ENCODE peak calls at places on chromosomes 6 and 20, in seven cellular contexts. N, K, D, G, B, Q and O are unnamed samples.

GRCh38 chr6:97175806-97176205 is 107.2 kb downstream of the MMS22L start:
- DNase-seq in D (no peak), N (no peak), G (no peak), B (no peak), Q (no peak), K (no peak), O (no peak)

GRCh38 chr20:42639140-42639539 is 550.6 kb downstream of the PTPRT start:
- DNase-seq in B (no peak), Q (no peak), D (no peak), K (no peak), G (no peak), N (no peak), O (no peak)

GRCh38 chr20:50554694-50555579 is 44.8 kb downstream of the PTPN1 start:
- DNase-seq in Q (no peak), G (no peak), K (no peak), B (no peak), N (no peak), D (no peak), O (no peak)

GRCh38 chr20:63315240-63315981 is 22.4 kb downstream of the COL20A1 start:
- DNase-seq in K (no peak), G (peak; percentile 48), N (no peak), D (no peak), Q (peak; percentile 53), B (no peak), O (no peak)

GRCh38 chr6:151004415-151005024 is 139.0 kb downstream of the MTHFD1L start:
- DNase-seq in Q (no peak), K (no peak), D (no peak), B (peak; percentile 91), N (no peak), G (no peak), O (peak; percentile 77)

GRCh38 chr20:57066126-57066900 is 200.1 kb downstream of the BMP7 start:
- DNase-seq in G (peak; percentile 17), K (peak; percentile 2), B (peak; percentile 42), Q (no peak), N (no peak), D (no peak), O (no peak)

GRCh38 chr6:116419069-116419468 is 42.1 kb upstream of the CALHM6 start:
- DNase-seq in G (no peak), D (no peak), Q (no peak), B (peak; percentile 59), N (no peak), K (no peak), O (no peak)

GRCh38 chr6:85468326-85468725 is 18.4 kb downstream of the NT5E start:
- DNase-seq in K (no peak), B (no peak), N (no peak), Q (no peak), G (no peak), D (no peak), O (no peak)

GRCh38 chr20:6636209-6637159 is 131.0 kb upstream of the BMP2 start:
- DNase-seq in G (no peak), K (no peak), N (peak; percentile 57), D (no peak), B (peak; percentile 82), Q (no peak), O (no peak)

GRCh38 chr6:167244991-167245390 is 46.1 kb upstream of the UNC93A start:
- DNase-seq in Q (no peak), D (no peak), B (no peak), K (no peak), G (no peak), N (no peak), O (no peak)
- H3K9me3 ChIP-seq in Q (no peaks in the 10 kb centered on the region), D (no peaks in the 10 kb centered on the region), B (no peaks in the 10 kb centered on the region), K (no peaks in the 10 kb centered on the region), G (no peaks in the 10 kb centered on the region), N (no peaks in the 10 kb centered on the region), O (no peaks in the 10 kb centered on the region)

GRCh38 chr6:111753573-111753972 is 119.7 kb downstream of the FYN start:
- DNase-seq in D (no peak), G (no peak), Q (no peak), B (no peak), K (no peak), N (no peak), O (no peak)

GRCh38 chr6:111752476-111752875 is 120.8 kb downstream of the FYN start:
- DNase-seq in B (no peak), N (no peak), K (no peak), Q (no peak), G (no peak), D (no peak), O (no peak)

GRCh38 chr6:111748247-111748647 is 125.0 kb downstream of the FYN start:
- DNase-seq in K (no peak), N (no peak), Q (no peak), G (no peak), D (no peak), B (no peak), O (no peak)

GRCh38 chr6:111750147-111750546 is 123.1 kb downstream of the FYN start:
- DNase-seq in G (no peak), Q (no peak), B (no peak), K (no peak), D (no peak), N (no peak), O (no peak)

GRCh38 chr6:111750753-111751684 is 122.2 kb downstream of the FYN start:
- DNase-seq in N (no peak), Q (no peak), B (no peak), K (no peak), D (peak; percentile 41), G (no peak), O (no peak)
- H3K4me1 ChIP-seq in N (no peaks in the 10 kb centered on the region), Q (peaks cover 14% of the 10 kb centered on the region), B (no peaks in the 10 kb centered on the region), K (peaks cover 14% of the 10 kb centered on the region), D (peaks cover 15% of the 10 kb centered on the region), G (no peaks in the 10 kb centered on the region), O (no peaks in the 10 kb centered on the region)

DNA sequence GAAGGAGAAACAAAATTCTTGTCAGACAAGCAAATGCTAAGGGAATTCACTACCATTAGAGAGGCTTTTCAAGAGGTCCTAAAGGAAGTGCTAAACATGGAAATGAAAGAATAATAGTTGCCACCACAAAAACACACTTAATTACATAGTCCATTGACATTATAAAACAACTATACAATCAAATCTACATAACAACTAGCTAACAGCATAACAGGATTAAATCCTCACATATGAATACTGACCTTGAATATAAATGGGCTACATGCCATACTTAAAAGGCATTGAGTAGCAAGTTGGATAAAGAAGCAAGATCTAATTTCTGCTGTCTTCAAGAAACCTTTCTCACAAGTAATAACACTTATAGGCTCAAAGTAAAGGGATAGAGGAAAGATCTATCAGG is 811.5 kb upstream of the CITED2 start:
- DNase-seq in N (no peak), D (no peak), Q (no peak), K (no peak), B (no peak), G (no peak), O (no peak)
- H3K9me3 ChIP-seq in N (no peaks in the 10 kb centered on the region), D (peaks cover 33% of the 10 kb centered on the region), Q (no peaks in the 10 kb centered on the region), K (peaks cover 5% of the 10 kb centered on the region), B (no peaks in the 10 kb centered on the region), G (no peaks in the 10 kb centered on the region), O (peaks cover 5% of the 10 kb centered on the region)

GRCh38 chr20:19616620-19617019 is 141.4 kb upstream of the RIN2 start:
- DNase-seq in G (no peak), N (no peak), Q (no peak), B (no peak), D (no peak), K (no peak), O (no peak)
- H3K4me1 ChIP-seq in G (no peaks in the 10 kb centered on the region), N (no peaks in the 10 kb centered on the region), Q (no peaks in the 10 kb centered on the region), B (peaks cover 6% of the 10 kb centered on the region), D (peaks cover 12% of the 10 kb centered on the region), K (no peaks in the 10 kb centered on the region), O (no peaks in the 10 kb centered on the region)